ENCODE peak calls at places on chromosomes 4 and X, in four cellular contexts. L is fibroblast of lung, N is tibial artery, G is colonic mucosa. Y is an unnamed sample.

GRCh38 chr4:10019521-10020051 is 1.7 kb downstream of the SLC2A9 start:
- DNase-seq in L (no peak), N (no peak), G (no peak), Y (no peak)

GRCh38 chr4:106587558-106587957 is 219.0 kb upstream of the GIMD1 start:
- DNase-seq in L (peak; percentile 87), N (no peak), G (no peak), Y (peak; percentile 84)

GRCh38 chr4:25448379-25449109 is 71.5 kb downstream of the ANAPC4 start:
- DNase-seq in L (peak; percentile 34), N (no peak), G (no peak), Y (peak; percentile 74)

GRCh38 chr4:40585201-40585789 is 44.4 kb downstream of the RBM47 start:
- DNase-seq in L (no peak), N (no peak), G (no peak), Y (no peak)

GRCh38 chrX:71938371-71938770 is 27.7 kb downstream of the NHSL2 start:
- DNase-seq in L (peak; percentile 67), N (no peak), G (no peak), Y (no peak)

GRCh38 chr4:138494931-138495330 is 252.8 kb upstream of the SLC7A11 start:
- DNase-seq in L (peak; percentile 16), N (no peak), G (no peak), Y (peak; percentile 23)

GRCh38 chr4:159608434-159608833 is 505.6 kb downstream of the RAPGEF2 start:
- DNase-seq in L (peak; percentile 51), N (no peak), G (no peak), Y (peak; percentile 7)

GRCh38 chrX:80216086-80216485 is 201.5 kb downstream of the TBX22 start:
- DNase-seq in L (no peak), N (no peak), G (no peak), Y (peak; percentile 87)

GRCh38 chr4:167897116-167897515 is 195.2 kb upstream of the ANXA10 start:
- DNase-seq in L (peak; percentile 80), N (no peak), G (no peak), Y (peak; percentile 97)

GRCh38 chr4:92183825-92184224 is 119.9 kb upstream of the GRID2 start:
- DNase-seq in L (no peak), N (no peak), G (no peak), Y (no peak)

GRCh38 chrX:15328821-15329220 is 6.5 kb downstream of the PIGA start:
- DNase-seq in L (no peak), N (no peak), G (no peak), Y (no peak)

GRCh38 chrX:32744906-32745305 is 466.4 kb downstream of the DMD start:
- DNase-seq in L (no peak), N (no peak), G (no peak), Y (no peak)

GRCh38 chr4:89737888-89738287 is 99.1 kb downstream of the SNCA start:
- DNase-seq in L (peak; percentile 67), N (no peak), G (no peak), Y (peak; percentile 21)

GRCh38 chr4:79227896-79228295 is 98.0 kb downstream of the NAA11 start:
- DNase-seq in L (no peak), N (no peak), G (no peak), Y (no peak)

GRCh38 chrX:118988913-118989312 is 14.5 kb downstream of the LONRF3 start:
- DNase-seq in L (no peak), N (no peak), G (no peak), Y (no peak)

GRCh38 chrX:118990512-118991227 is 16.3 kb downstream of the LONRF3 start:
- DNase-seq in L (no peak), N (no peak), G (no peak), Y (no peak)

DNA sequence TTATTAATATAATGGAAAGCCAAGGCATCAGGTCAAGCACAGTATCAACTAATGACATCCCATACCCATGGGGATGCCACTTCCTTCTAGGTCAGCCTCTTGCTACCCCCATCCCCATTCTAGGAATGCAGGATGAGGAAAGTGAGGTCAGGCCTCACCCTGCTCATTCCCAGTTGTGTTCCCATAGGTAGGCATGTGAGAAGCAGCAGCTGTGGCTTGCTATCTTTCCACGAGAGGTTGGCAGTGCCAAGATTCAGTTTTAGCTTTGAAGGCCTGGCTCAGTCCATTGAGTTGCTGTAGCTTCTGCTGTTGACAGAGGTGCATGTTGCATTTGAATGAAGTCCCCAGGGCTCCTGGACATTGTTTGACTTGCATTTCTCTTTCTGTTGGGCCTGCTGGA is 15.5 kb downstream of the LONRF3 start:
- DNase-seq in L (no peak), N (no peak), G (no peak), Y (no peak)
- H3K4me3 ChIP-seq in L (no peak overlapping the region), N (no peak overlapping the region), G (no peak overlapping the region), Y (no peak overlapping the region)

DNA sequence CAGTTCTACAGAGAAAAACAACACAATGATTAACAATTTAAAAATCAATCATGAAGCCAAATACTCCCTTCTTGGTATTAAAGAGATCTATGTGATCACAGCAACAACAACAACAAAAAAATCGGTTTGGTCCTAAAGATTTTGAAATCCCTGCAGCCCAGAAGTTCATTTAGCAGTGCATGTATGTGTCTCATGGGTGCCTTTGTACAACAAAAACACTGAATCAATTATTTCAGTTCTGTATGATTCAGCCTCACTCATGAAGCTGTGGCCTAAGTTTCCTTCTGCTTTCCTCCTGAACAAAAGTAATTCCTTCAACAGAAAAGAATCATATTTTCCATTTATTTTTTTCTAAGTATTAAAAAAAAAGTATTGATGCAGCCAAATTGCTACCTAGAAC is 393.4 kb upstream of the NDST3 start:
- DNase-seq in L (no peak), N (no peak), G (no peak), Y (no peak)
- H3K36me3 ChIP-seq in L (no peaks in the 10 kb centered on the region), N (no peaks in the 10 kb centered on the region), G (no peaks in the 10 kb centered on the region), Y (no peaks in the 10 kb centered on the region)

DNA sequence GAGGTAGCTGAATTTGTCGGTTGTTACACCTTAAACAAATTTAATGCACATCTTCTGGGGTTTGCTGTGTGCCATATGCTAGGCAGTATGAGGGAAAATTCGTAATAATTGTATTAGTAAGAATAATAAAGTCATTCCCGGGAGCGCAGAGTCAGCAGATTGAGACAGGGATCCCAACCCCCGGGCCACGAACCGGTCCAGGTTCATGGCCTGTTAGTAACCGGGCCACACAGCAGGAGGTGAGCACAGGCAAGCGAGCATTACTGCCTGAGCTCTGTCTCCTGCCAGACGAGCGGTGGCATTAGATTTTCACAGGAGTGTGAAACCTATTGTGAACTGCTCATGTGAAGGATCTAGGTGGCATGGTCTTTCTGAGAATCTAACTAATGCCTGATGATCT is 114.9 kb downstream of the PCDH7 start:
- DNase-seq in L (no peak), N (no peak), G (no peak), Y (no peak)
- H3K4me3 ChIP-seq in L (no peak overlapping the region), N (no peak overlapping the region), G (no peak overlapping the region), Y (no peak overlapping the region)

GRCh38 chrX:1403228-1403627 is 11.3 kb upstream of the SLC25A6 start:
- DNase-seq in L (no peak), N (no peak), G (no peak), Y (no peak)
- H3K36me3 ChIP-seq in L (peaks cover 35% of the 10 kb centered on the region), N (peaks cover 57% of the 10 kb centered on the region), G (no peaks in the 10 kb centered on the region), Y (peaks cover 4% of the 10 kb centered on the region)

GRCh38 chr4:110515676-110516075 is 39.7 kb downstream of the ENPEP start:
- DNase-seq in L (no peak), N (no peak), G (peak; percentile 20), Y (no peak)
- H3K4me3 ChIP-seq in L (no peak overlapping the region), N (peak overlapping the region; percentile 40), G (peak overlapping the region; percentile 32), Y (no peak overlapping the region)

DNA sequence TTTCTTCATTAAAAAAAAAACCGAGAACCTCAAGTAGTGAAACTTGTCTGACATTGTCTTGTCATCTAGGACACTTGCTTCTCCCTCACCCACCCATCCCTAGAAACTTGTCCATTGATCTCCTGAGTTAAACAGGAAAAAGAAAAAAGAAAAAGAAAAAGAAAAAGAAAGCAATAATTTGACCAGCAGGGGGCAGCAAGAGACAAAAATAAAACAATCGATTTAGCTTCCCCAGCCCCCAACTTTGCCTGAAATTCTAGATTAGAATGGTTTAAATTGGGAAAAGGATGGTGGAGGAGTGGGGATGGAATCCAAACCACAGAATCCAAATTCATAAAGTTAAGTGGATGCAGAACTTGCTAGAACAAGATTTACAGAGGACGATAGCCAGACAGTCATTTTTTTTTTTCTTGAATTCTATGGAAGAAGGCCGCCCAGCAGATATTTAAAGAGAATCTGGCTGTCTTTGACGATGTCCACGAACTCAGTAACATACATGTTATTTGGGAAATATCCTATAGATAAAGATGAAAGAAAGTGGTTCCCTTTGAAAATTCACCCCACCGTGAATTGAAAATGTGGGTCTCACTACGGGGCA is 282.9 kb downstream of the USP46 start:
- DNase-seq in L (peak; percentile 39), N (no peak), G (peak; percentile 24), Y (peak; percentile 34)
- H3K36me3 ChIP-seq in L (no peaks in the 10 kb centered on the region), N (no peaks in the 10 kb centered on the region), G (no peaks in the 10 kb centered on the region), Y (no peaks in the 10 kb centered on the region)

GRCh38 chr4:38510201-38510600 is 153.8 kb upstream of the KLF3 start:
- DNase-seq in L (peak; percentile 16), N (no peak), G (no peak), Y (no peak)
- H3K4me3 ChIP-seq in L (no peak overlapping the region), N (no peak overlapping the region), G (no peak overlapping the region), Y (no peak overlapping the region)

DNA sequence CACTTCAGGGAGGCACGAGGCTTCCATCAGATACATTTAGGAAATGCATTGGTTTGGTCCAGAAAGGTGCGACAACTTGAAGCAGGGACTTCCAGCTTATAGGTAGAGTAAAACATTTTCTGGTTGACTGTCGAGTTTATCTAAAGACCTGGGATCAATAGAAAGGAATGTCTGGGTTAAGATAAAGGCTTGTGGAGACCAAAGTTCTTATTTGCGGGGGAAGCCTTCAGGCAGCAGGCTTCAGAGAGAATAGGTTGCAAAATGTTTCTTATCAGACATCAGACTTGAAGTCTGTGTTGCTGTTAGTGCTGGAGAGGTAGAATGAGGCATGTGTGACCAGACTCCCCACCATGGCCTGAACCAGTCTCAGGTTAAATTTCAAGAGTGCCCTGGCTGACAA is 190.3 kb downstream of the TRIML1 start:
- DNase-seq in L (no peak), N (no peak), G (no peak), Y (no peak)
- H3K36me3 ChIP-seq in L (no peaks in the 10 kb centered on the region), N (no peaks in the 10 kb centered on the region), G (no peaks in the 10 kb centered on the region), Y (no peaks in the 10 kb centered on the region)

DNA sequence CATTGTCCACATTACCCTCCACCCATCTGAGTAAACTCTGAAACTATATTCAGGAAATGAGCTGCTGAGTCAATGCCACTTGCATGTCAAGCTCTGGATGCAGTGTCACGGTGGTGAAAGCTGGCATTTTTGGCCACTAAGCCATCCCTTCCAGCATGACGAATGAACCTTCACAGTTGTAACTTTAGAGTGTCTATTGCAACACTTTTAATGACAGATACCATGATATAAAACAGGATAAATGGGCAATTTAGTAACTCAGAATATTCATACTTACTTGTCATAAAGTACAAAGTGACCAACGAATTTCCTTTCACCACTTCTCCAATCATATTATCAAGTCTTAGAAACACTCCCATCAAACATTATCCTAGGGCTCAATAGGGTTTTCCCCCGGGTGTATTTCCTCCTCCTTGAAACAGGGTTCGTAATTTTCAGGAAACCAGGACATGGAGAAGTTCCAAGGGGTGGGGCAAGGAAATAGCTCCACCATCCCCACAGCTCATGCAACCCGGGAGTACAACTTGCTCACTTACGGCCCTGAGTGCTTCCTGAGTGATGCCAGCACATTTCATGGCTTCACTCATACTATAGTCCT is 73.1 kb downstream of the MTHFD2L start:
- DNase-seq in L (peak; percentile 58), N (no peak), G (peak; percentile 84), Y (peak; percentile 92)
- H3K4me3 ChIP-seq in L (no peak overlapping the region), N (no peak overlapping the region), G (no peak overlapping the region), Y (no peak overlapping the region)